ENCODE peak calls at places on chromosomes 3 and 15, in eight cellular contexts. One of them, this sample, is unnamed.

GRCh38 chr3:140386357-140387100 is 291.3 kb upstream of the TRIM42 start:
- DNase-seq in lung: no peak
- DNase-seq in tibial nerve: no peak
- DNase-seq in heart left ventricle: no peak
- DNase-seq in pancreas: peak; percentile 30
- DNase-seq in left ventricle myocardium inferior: no peak
- DNase-seq in CD8-positive, alpha-beta T cell: no peak
- DNase-seq in breast epithelium: no peak
- DNase-seq in this sample: no peak

GRCh38 chr15:89776274-89777072 is at the start of gene MESP2:
- DNase-seq in left ventricle myocardium inferior: peak; percentile 86
- DNase-seq in breast epithelium: no peak
- DNase-seq in heart left ventricle: peak; percentile 93
- DNase-seq in pancreas: peak; percentile 80
- DNase-seq in tibial nerve: peak; percentile 66
- DNase-seq in CD8-positive, alpha-beta T cell: peak; percentile 32
- DNase-seq in lung: peak; percentile 81
- DNase-seq in this sample: peak; percentile 73

GRCh38 chr15:42155546-42156265 is 730 bp downstream of the PLA2G4F start:
- DNase-seq in CD8-positive, alpha-beta T cell: no peak
- DNase-seq in heart left ventricle: no peak
- DNase-seq in breast epithelium: no peak
- DNase-seq in lung: no peak
- DNase-seq in left ventricle myocardium inferior: no peak
- DNase-seq in pancreas: peak; percentile 45
- DNase-seq in tibial nerve: no peak
- DNase-seq in this sample: no peak

GRCh38 chr3:107954845-107955244 is 136.0 kb downstream of the CD47 start:
- DNase-seq in lung: no peak
- DNase-seq in left ventricle myocardium inferior: no peak
- DNase-seq in pancreas: no peak
- DNase-seq in heart left ventricle: no peak
- DNase-seq in CD8-positive, alpha-beta T cell: no peak
- DNase-seq in tibial nerve: no peak
- DNase-seq in breast epithelium: no peak
- DNase-seq in this sample: no peak

GRCh38 chr3:62688050-62688449 is 187.2 kb downstream of the CADPS start:
- DNase-seq in tibial nerve: no peak
- DNase-seq in lung: no peak
- DNase-seq in left ventricle myocardium inferior: no peak
- DNase-seq in heart left ventricle: no peak
- DNase-seq in pancreas: no peak
- DNase-seq in CD8-positive, alpha-beta T cell: no peak
- DNase-seq in breast epithelium: no peak
- DNase-seq in this sample: no peak

GRCh38 chr3:156674911-156675743 is 737 bp downstream of the TIPARP start:
- DNase-seq in heart left ventricle: peak; percentile 86
- DNase-seq in lung: peak; percentile 48
- DNase-seq in left ventricle myocardium inferior: peak; percentile 76
- DNase-seq in CD8-positive, alpha-beta T cell: peak; percentile 19
- DNase-seq in pancreas: peak; percentile 47
- DNase-seq in breast epithelium: peak; percentile 41
- DNase-seq in tibial nerve: peak; percentile 36
- DNase-seq in this sample: peak; percentile 71

GRCh38 chr15:66581972-66582537 is 16.3 kb upstream of the LCTL start:
- DNase-seq in left ventricle myocardium inferior: no peak
- DNase-seq in pancreas: no peak
- DNase-seq in breast epithelium: no peak
- DNase-seq in lung: no peak
- DNase-seq in tibial nerve: no peak
- DNase-seq in heart left ventricle: no peak
- DNase-seq in CD8-positive, alpha-beta T cell: no peak
- DNase-seq in this sample: no peak

GRCh38 chr15:89215627-89216026 is 5.8 kb downstream of the RLBP1 start:
- DNase-seq in tibial nerve: no peak
- DNase-seq in left ventricle myocardium inferior: no peak
- DNase-seq in CD8-positive, alpha-beta T cell: no peak
- DNase-seq in pancreas: no peak
- DNase-seq in heart left ventricle: no peak
- DNase-seq in lung: no peak
- DNase-seq in breast epithelium: no peak
- DNase-seq in this sample: no peak

GRCh38 chr15:56736308-56736707 is 3.0 kb upstream of the ZNF280D start:
- DNase-seq in lung: no peak
- DNase-seq in breast epithelium: no peak
- DNase-seq in CD8-positive, alpha-beta T cell: no peak
- DNase-seq in left ventricle myocardium inferior: no peak
- DNase-seq in pancreas: no peak
- DNase-seq in tibial nerve: no peak
- DNase-seq in heart left ventricle: no peak
- DNase-seq in this sample: no peak

GRCh38 chr3:174094671-174095070 is 697.1 kb downstream of the NLGN1 start:
- DNase-seq in pancreas: no peak
- DNase-seq in heart left ventricle: no peak
- DNase-seq in left ventricle myocardium inferior: no peak
- DNase-seq in CD8-positive, alpha-beta T cell: no peak
- DNase-seq in breast epithelium: no peak
- DNase-seq in tibial nerve: no peak
- DNase-seq in lung: no peak
- DNase-seq in this sample: no peak

GRCh38 chr15:72116680-72117447 is 1.1 kb downstream of the MYO9A start:
- DNase-seq in lung: peak; percentile 36
- DNase-seq in heart left ventricle: no peak
- DNase-seq in tibial nerve: peak; percentile 34
- DNase-seq in breast epithelium: peak; percentile 43
- DNase-seq in left ventricle myocardium inferior: peak; percentile 18
- DNase-seq in pancreas: peak; percentile 19
- DNase-seq in CD8-positive, alpha-beta T cell: peak; percentile 6
- DNase-seq in this sample: no peak

GRCh38 chr3:30292192-30292893 is 314.1 kb upstream of the TGFBR2 start:
- DNase-seq in breast epithelium: no peak
- DNase-seq in lung: no peak
- DNase-seq in CD8-positive, alpha-beta T cell: no peak
- DNase-seq in left ventricle myocardium inferior: no peak
- DNase-seq in tibial nerve: no peak
- DNase-seq in heart left ventricle: no peak
- DNase-seq in pancreas: no peak
- DNase-seq in this sample: no peak

GRCh38 chr15:25176991-25177954 is 222.5 kb downstream of the SNRPN start:
- DNase-seq in breast epithelium: peak; percentile 6
- DNase-seq in left ventricle myocardium inferior: peak; percentile 9
- DNase-seq in heart left ventricle: peak; percentile 42
- DNase-seq in pancreas: no peak
- DNase-seq in tibial nerve: peak; percentile 1
- DNase-seq in lung: peak; percentile 21
- DNase-seq in CD8-positive, alpha-beta T cell: no peak
- DNase-seq in this sample: no peak

GRCh38 chr3:170244566-170244965 is 22.3 kb downstream of the PRKCI start:
- DNase-seq in left ventricle myocardium inferior: no peak
- DNase-seq in tibial nerve: no peak
- DNase-seq in CD8-positive, alpha-beta T cell: no peak
- DNase-seq in heart left ventricle: no peak
- DNase-seq in breast epithelium: no peak
- DNase-seq in pancreas: no peak
- DNase-seq in lung: no peak
- DNase-seq in this sample: no peak

GRCh38 chr3:197518794-197519451 is 36.8 kb downstream of the BDH1 start:
- DNase-seq in left ventricle myocardium inferior: no peak
- DNase-seq in CD8-positive, alpha-beta T cell: no peak
- DNase-seq in tibial nerve: no peak
- DNase-seq in breast epithelium: no peak
- DNase-seq in pancreas: no peak
- DNase-seq in heart left ventricle: no peak
- DNase-seq in lung: no peak
- DNase-seq in this sample: no peak

GRCh38 chr15:65318870-65319356 is 14.4 kb downstream of the RNU5B-1 start:
- DNase-seq in breast epithelium: peak; percentile 61
- DNase-seq in pancreas: peak; percentile 67
- DNase-seq in heart left ventricle: peak; percentile 83
- DNase-seq in CD8-positive, alpha-beta T cell: peak; percentile 67
- DNase-seq in lung: peak; percentile 80
- DNase-seq in tibial nerve: peak; percentile 76
- DNase-seq in left ventricle myocardium inferior: peak; percentile 69
- DNase-seq in this sample: no peak

GRCh38 chr3:156449712-156450574 is 105.0 kb downstream of the SSR3 start:
- DNase-seq in tibial nerve: peak; percentile 32
- DNase-seq in lung: no peak
- DNase-seq in CD8-positive, alpha-beta T cell: no peak
- DNase-seq in breast epithelium: no peak
- DNase-seq in left ventricle myocardium inferior: no peak
- DNase-seq in heart left ventricle: no peak
- DNase-seq in pancreas: no peak
- DNase-seq in this sample: no peak

GRCh38 chr15:85532689-85533088 is 152.3 kb downstream of the AKAP13 start:
- DNase-seq in CD8-positive, alpha-beta T cell: no peak
- DNase-seq in left ventricle myocardium inferior: peak; percentile 48
- DNase-seq in pancreas: peak; percentile 21
- DNase-seq in breast epithelium: peak; percentile 32
- DNase-seq in lung: peak; percentile 67
- DNase-seq in tibial nerve: no peak
- DNase-seq in heart left ventricle: peak; percentile 57
- DNase-seq in this sample: no peak

GRCh38 chr15:90782450-90782849 is 65.3 kb downstream of the BLM start:
- DNase-seq in left ventricle myocardium inferior: no peak
- DNase-seq in CD8-positive, alpha-beta T cell: no peak
- DNase-seq in heart left ventricle: no peak
- DNase-seq in breast epithelium: no peak
- DNase-seq in lung: no peak
- DNase-seq in tibial nerve: no peak
- DNase-seq in pancreas: no peak
- DNase-seq in this sample: no peak

DNA sequence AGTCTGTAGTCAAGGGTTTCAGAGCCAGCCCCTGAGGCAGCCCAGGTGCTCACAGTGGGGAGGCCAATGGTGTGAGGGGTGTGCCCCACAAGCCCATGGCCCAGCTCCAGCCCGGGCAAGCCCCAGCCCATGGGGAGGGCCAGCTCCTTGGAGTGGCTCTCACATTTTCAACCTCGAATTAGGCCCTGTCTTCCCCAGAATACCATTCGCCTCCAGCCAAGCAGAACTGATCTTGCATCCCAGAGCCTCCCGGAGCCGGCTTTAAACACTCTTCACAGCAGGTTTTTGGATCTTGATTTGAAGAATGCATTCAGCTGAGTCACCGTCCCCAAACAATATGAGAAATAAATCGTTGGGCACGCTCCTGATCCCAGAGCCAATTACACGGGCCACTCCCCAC is 23.7 kb downstream of the TPRA1 start:
- DNase-seq in CD8-positive, alpha-beta T cell: no peak
- DNase-seq in breast epithelium: no peak
- DNase-seq in heart left ventricle: peak; percentile 28
- DNase-seq in pancreas: no peak
- DNase-seq in left ventricle myocardium inferior: no peak
- DNase-seq in tibial nerve: no peak
- DNase-seq in lung: no peak
- DNase-seq in this sample: no peak
- TF ChIP-seq CTCF in CD8-positive, alpha-beta T cell: no peak
- TF ChIP-seq CTCF in breast epithelium: no peak
- TF ChIP-seq CTCF in heart left ventricle: no peak
- TF ChIP-seq CTCF in pancreas: no peak
- TF ChIP-seq CTCF in left ventricle myocardium inferior: no peak
- TF ChIP-seq CTCF in tibial nerve: no peak
- TF ChIP-seq CTCF in lung: no peak
- TF ChIP-seq CTCF in this sample: no peak

DNA sequence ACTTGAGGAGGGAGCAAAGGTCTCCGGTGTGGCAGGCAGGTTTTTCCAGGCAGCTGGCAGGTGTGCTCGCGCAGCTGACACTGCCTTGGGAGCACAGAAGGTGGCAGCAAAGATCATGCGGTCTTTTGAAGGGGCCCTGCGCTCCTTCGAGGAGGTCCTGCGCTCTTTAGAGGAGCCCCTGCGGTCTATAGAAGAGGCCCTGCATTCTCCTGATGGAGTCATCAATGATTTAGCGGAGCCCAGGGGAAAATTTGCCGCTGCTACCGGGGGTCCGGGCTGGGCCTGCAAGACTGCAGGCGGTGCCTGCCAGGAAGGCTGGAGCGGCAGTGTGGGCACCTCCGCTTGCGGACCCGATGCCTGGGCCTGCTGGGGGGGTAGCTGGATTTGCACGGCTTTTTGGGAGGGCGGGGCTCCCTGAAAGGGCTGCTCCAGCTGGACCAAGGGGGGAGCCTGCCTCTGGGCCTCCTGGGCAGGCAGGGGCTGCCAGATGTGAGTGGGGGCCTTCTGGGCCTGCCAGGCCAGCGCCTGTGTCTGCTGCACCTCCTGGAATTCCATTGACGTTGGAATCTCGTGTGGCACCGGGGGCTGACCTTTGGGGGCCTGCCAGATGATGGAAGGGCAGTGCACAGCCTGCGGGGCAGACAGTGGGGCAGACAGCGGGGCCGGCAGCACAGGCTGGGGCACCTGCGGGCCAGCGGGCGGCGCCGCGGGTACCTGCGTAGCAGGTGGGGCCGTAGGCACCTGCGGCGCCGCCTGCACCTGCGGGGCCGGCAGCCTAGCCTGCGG is 2.1 kb downstream of the MAGEL2 start:
- DNase-seq in left ventricle myocardium inferior: no peak
- DNase-seq in pancreas: no peak
- DNase-seq in CD8-positive, alpha-beta T cell: no peak
- DNase-seq in tibial nerve: no peak
- DNase-seq in lung: no peak
- DNase-seq in heart left ventricle: no peak
- DNase-seq in breast epithelium: no peak
- DNase-seq in this sample: no peak
- TF ChIP-seq CTCF in left ventricle myocardium inferior: no peak
- TF ChIP-seq CTCF in pancreas: no peak
- TF ChIP-seq CTCF in CD8-positive, alpha-beta T cell: no peak
- TF ChIP-seq CTCF in tibial nerve: no peak
- TF ChIP-seq CTCF in lung: no peak
- TF ChIP-seq CTCF in heart left ventricle: no peak
- TF ChIP-seq CTCF in breast epithelium: no peak
- TF ChIP-seq CTCF in this sample: no peak

GRCh38 chr3:13308406-13308805 is 111.7 kb downstream of the NUP210 start:
- DNase-seq in tibial nerve: no peak
- DNase-seq in pancreas: peak; percentile 58
- DNase-seq in CD8-positive, alpha-beta T cell: no peak
- DNase-seq in breast epithelium: no peak
- DNase-seq in left ventricle myocardium inferior: no peak
- DNase-seq in heart left ventricle: no peak
- DNase-seq in lung: no peak
- DNase-seq in this sample: no peak
- TF ChIP-seq CTCF in tibial nerve: peak; percentile 21
- TF ChIP-seq CTCF in pancreas: peak; percentile 23
- TF ChIP-seq CTCF in CD8-positive, alpha-beta T cell: peak; percentile 44
- TF ChIP-seq CTCF in breast epithelium: peak; percentile 24
- TF ChIP-seq CTCF in left ventricle myocardium inferior: peak; percentile 47
- TF ChIP-seq CTCF in heart left ventricle: peak; percentile 33
- TF ChIP-seq CTCF in lung: no peak
- TF ChIP-seq CTCF in this sample: peak; percentile 66

GRCh38 chr3:115832265-115832664 is 209.0 kb downstream of the GAP43 start:
- DNase-seq in lung: no peak
- DNase-seq in tibial nerve: no peak
- DNase-seq in heart left ventricle: no peak
- DNase-seq in pancreas: no peak
- DNase-seq in left ventricle myocardium inferior: no peak
- DNase-seq in breast epithelium: no peak
- DNase-seq in CD8-positive, alpha-beta T cell: no peak
- DNase-seq in this sample: no peak
- TF ChIP-seq CTCF in lung: no peak
- TF ChIP-seq CTCF in tibial nerve: no peak
- TF ChIP-seq CTCF in heart left ventricle: no peak
- TF ChIP-seq CTCF in pancreas: no peak
- TF ChIP-seq CTCF in left ventricle myocardium inferior: no peak
- TF ChIP-seq CTCF in breast epithelium: no peak
- TF ChIP-seq CTCF in CD8-positive, alpha-beta T cell: no peak
- TF ChIP-seq CTCF in this sample: no peak